ENCODE peak calls at places on chromosomes 4 and X, in seven cellular contexts. G is endothelial cell of umbilical vein, X is Karpas-422, D is GM23248, O is neuronal stem cell, R is mesenchymal stem cell, K is colonic mucosa. B is an unnamed sample.

GRCh38 chrX:66728818-66729271 is 90.0 kb upstream of the EDA2R start:
- DNase-seq in K (peak; percentile 62), O (peak; percentile 51), G (peak; percentile 39), D (peak; percentile 83), R (peak; percentile 60), X (peak; percentile 71), B (peak; percentile 62)

GRCh38 chr4:21780158-21780557 is 168.4 kb downstream of the KCNIP4 start:
- DNase-seq in X (no peak), R (peak; percentile 30), O (no peak), G (no peak), K (no peak), D (peak; percentile 47), B (no peak)

GRCh38 chr4:167897116-167897515 is 195.2 kb upstream of the ANXA10 start:
- DNase-seq in D (no peak), G (peak; percentile 96), K (no peak), X (no peak), O (peak; percentile 68), R (peak; percentile 30), B (no peak)

GRCh38 chrX:9141496-9141895 is 107.6 kb upstream of the FAM9B start:
- DNase-seq in K (no peak), R (peak; percentile 17), D (peak; percentile 80), G (no peak), X (no peak), O (no peak), B (no peak)

GRCh38 chrX:19885732-19886131 is 1.7 kb downstream of the SH3KBP1 start:
- DNase-seq in O (no peak), D (no peak), K (no peak), R (no peak), X (peak; percentile 46), G (no peak), B (no peak)

GRCh38 chrX:70466968-70467367 is 22.3 kb downstream of the DLG3 start:
- DNase-seq in K (no peak), X (no peak), R (no peak), G (no peak), O (no peak), D (no peak), B (no peak)

GRCh38 chrX:150268839-150269238 is 94.3 kb upstream of the MAMLD1 start:
- DNase-seq in O (no peak), R (no peak), X (no peak), D (no peak), G (no peak), K (no peak), B (no peak)

GRCh38 chr4:121728798-121729226 is 32.0 kb upstream of the ANXA5 start:
- DNase-seq in R (peak; percentile 80), D (peak; percentile 86), G (peak; percentile 38), K (no peak), X (no peak), O (no peak), B (no peak)

GRCh38 chr4:2805712-2806391 is 13.0 kb downstream of the SH3BP2 start:
- DNase-seq in K (peak; percentile 96), G (peak; percentile 43), R (no peak), D (no peak), X (no peak), O (no peak), B (no peak)

GRCh38 chr4:2808001-2808400 is 15.1 kb downstream of the SH3BP2 start:
- DNase-seq in R (no peak), X (no peak), G (no peak), K (no peak), D (no peak), O (no peak), B (no peak)

GRCh38 chr4:2807571-2807970 is 14.7 kb downstream of the SH3BP2 start:
- DNase-seq in K (no peak), D (no peak), G (no peak), X (no peak), R (no peak), O (no peak), B (no peak)

GRCh38 chr4:2804973-2805501 is 12.2 kb downstream of the SH3BP2 start:
- DNase-seq in X (no peak), G (no peak), K (no peak), R (no peak), D (no peak), O (no peak), B (no peak)

DNA sequence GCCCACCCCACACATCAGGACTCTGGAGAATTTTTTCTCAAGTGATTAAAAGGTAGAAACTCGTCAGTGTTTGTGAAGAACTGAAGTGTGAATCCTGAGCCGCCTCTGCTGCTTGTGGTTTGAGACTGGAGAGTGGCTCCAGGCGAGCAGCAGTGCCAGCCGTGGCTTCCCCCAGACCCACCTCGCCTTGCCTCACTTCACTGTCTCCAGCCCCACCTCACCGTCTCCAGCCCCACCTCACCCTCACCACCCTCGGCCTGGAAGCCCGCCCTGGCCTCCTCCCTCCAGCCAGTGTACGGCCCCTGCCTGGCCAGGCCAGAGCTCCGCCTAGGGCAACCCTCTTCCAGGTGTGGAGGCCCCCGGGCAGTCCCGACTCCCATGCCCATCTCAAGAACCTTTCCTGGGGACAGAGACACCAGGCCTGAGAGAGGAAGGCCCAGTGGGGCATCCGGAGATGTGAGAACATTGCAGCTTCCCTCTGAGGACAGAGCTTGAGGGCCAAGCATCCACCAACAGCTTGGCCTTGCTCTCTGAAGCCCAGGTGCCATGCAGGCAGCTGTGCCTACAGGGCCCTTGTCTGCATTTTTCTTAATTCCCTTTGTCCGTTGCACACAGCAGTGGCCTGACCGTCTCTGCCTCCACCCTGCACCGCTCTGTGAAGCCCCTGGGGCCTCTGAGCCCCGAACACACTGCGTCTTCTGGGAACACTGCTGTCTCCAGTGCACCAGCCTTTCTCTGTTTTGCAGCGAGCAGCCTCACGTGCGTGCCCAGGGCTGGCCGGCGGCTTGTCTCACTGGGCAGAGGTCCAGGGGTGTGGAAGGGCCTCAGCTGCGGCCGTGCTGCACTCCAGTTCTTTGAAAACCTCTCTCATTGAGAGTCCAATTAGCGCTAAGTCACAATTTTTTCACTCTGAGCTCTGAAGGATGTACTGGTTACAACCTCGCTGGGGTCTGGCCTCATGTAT is 13.8 kb downstream of the SH3BP2 start:
- DNase-seq in O (no peak), K (peak; percentile 79), R (no peak), D (peak; percentile 80), X (peak; percentile 71), G (peak; percentile 62), B (no peak)
- H3K9ac ChIP-seq in O (no peak overlapping the region), K (peak overlapping the region; percentile 82), R (peak overlapping the region; percentile 55), D (no peak overlapping the region), X (peak overlapping the region; percentile 49), G (no peak overlapping the region), B (no peak overlapping the region)

DNA sequence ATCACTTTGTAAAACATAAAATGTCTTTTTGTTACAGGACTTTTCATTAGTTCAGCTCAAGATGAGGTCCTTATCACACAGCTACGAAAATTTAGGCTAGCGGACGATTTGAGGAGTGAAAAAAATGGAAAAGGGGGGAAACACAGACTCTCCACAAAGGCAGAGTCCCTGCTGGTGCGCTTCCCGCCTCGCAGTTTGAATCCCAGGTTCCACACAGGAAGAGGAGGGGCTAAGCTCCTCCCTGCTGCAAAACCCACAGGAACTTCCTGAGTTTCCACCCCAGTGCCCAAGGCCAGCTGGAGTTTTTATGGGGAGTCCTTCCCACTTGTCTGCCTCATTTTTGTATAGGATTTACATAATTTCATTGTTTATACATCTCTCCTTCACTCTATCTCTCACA is 11.2 kb downstream of the ADAM29 start:
- DNase-seq in O (no peak), R (no peak), G (no peak), K (no peak), X (no peak), D (no peak), B (no peak)
- H3K9me3 ChIP-seq in O (no peaks in the 10 kb centered on the region), R (no peaks in the 10 kb centered on the region), G (no peaks in the 10 kb centered on the region), K (no peaks in the 10 kb centered on the region), X (no peaks in the 10 kb centered on the region), D (no peaks in the 10 kb centered on the region), B (no peaks in the 10 kb centered on the region)

GRCh38 chr4:73869130-73870055 is at the start of gene CXCL1:
- DNase-seq in R (peak; percentile 81), G (peak; percentile 52), K (peak; percentile 85), X (no peak), O (peak; percentile 14), D (peak; percentile 64), B (no peak)
- H3K9ac ChIP-seq in R (peak within 1 kb of the TSS; percentile 80), G (peak within 1 kb of the TSS; percentile 59), K (peak within 1 kb of the TSS; percentile 81), X (no peak within 1 kb of the TSS), O (peak within 1 kb of the TSS; percentile 85), D (peak within 1 kb of the TSS; percentile 67), B (no peak within 1 kb of the TSS)

DNA sequence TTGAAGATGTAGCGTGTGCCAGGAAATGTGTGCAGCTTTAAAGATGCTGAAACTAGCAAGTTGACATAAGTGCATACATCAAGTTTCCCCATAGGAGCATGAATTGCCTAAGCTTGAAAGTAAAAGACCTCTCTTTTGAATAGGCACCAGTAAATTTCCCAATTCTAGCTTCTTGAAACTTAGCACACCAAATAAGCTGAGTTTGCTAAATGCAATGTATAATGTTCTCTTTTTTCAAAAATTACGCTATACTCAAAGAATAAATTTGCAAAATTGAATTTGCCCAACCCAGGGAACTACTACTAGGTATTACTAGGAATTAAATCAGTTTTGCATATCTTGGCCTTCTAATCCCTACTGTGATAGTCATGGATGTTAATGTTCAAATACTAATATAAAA is 923.9 kb upstream of the LCORL start:
- DNase-seq in O (no peak), D (no peak), X (no peak), R (no peak), G (no peak), K (no peak), B (no peak)
- H3K9me3 ChIP-seq in O (no peaks in the 10 kb centered on the region), D (no peaks in the 10 kb centered on the region), X (peaks cover 12% of the 10 kb centered on the region), R (peaks cover 3% of the 10 kb centered on the region), G (no peaks in the 10 kb centered on the region), K (no peaks in the 10 kb centered on the region), B (no peaks in the 10 kb centered on the region)

DNA sequence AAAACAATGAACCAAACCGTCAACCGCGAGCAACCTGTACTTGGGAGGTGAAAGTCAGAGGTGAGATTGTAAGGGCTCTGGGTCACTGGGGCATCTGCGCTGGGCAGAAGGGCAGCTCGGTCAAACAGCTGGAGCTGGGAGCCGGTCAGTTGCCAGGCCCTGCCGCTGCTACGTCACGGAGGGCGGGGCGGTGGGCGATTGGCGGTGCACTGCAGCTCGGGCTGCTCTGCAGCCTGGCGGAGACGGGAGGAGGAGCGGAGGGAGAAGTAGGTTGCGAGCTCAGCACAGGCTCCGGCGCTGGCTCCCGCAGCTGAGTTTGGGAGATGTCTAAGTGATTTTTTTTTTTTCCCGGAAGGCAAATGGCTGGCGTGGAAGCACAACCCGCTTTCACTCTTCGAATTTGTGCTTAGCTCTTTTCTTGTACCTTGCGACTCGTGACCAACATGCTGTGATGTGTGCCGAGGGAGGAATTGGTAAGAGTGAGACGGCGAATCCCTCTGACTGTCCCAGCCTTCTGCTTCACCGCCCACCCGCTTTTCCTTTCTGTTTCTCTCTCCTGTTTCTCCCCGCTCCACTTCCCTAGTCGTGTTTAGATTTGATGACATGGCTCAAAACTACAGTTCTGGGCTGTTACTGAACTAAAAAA is at the start of gene ATP10D:
- DNase-seq in R (peak; percentile 96), D (peak; percentile 96), O (peak; percentile 80), X (peak; percentile 95), G (peak; percentile 95), K (peak; percentile 97), B (peak; percentile 93)
- H3K9ac ChIP-seq in R (peak within 1 kb of the TSS; percentile 94), D (peak within 1 kb of the TSS; percentile 91), O (peak within 1 kb of the TSS; percentile 65), X (peak within 1 kb of the TSS; percentile 84), G (peak within 1 kb of the TSS; percentile 84), K (peak within 1 kb of the TSS; percentile 74), B (peak within 1 kb of the TSS; percentile 69)

B was measured in MM.1S.